ENCODE peak calls at places on chromosomes 11 and 22, in six cellular contexts. E is H1, H is K562, C is HepG2, L is SK-N-SH, Q is GM12878. S is an unnamed sample.

GRCh38 chr22:37419916-37420655 is 7.2 kb downstream of the ELFN2 start:
- DNase-seq in Q (no peak), H (no peak), E (peak), L (peak), C (no peak), S (peak)

GRCh38 chr11:105179542-105180278 is 40.1 kb upstream of the CARD18 start:
- DNase-seq in C (peak), L (no peak), H (no peak), E (no peak), Q (no peak), S (no peak)

GRCh38 chr11:57318178-57318577 is 6.6 kb downstream of the TNKS1BP1 start:
- DNase-seq in L (no peak), H (no peak), Q (no peak), E (no peak), C (no peak), S (no peak)

GRCh38 chr11:66113132-66113856 is 43.2 kb downstream of the PACS1 start:
- DNase-seq in Q (no peak), L (no peak), H (no peak), E (no peak), C (peak), S (no peak)

GRCh38 chr11:74462009-74462408 is 5.3 kb downstream of the KCNE3 start:
- DNase-seq in Q (no peak), E (no peak), L (no peak), C (peak), H (peak), S (peak)

GRCh38 chr11:130125638-130126037 is 33.9 kb upstream of the ST14 start:
- DNase-seq in H (no peak), C (no peak), Q (no peak), E (no peak), L (no peak), S (no peak)

GRCh38 chr11:57349491-57350274 is 11.5 kb downstream of the P2RX3 start:
- DNase-seq in H (peak), E (peak), L (peak), C (peak), Q (no peak), S (no peak)

GRCh38 chr11:31487848-31488247 is 21.6 kb downstream of the IMMP1L start:
- DNase-seq in Q (no peak), H (no peak), L (peak), C (peak), E (no peak), S (peak)

GRCh38 chr11:34313099-34313517 is 44.7 kb downstream of the ABTB2 start:
- DNase-seq in E (no peak), H (no peak), L (no peak), C (no peak), Q (peak), S (no peak)

GRCh38 chr22:44753189-44754042 is 1.0 kb downstream of the ARHGAP8 start:
- DNase-seq in L (no peak), H (no peak), C (no peak), E (no peak), Q (no peak), S (no peak)

GRCh38 chr11:45931739-45932138 is 9.3 kb downstream of the LARGE2 start:
- DNase-seq in Q (no peak), L (no peak), C (no peak), E (no peak), H (no peak), S (no peak)

GRCh38 chr22:22111267-22111751 is 128.7 kb upstream of the TOP3B start:
- DNase-seq in Q (peak), C (no peak), E (no peak), L (no peak), H (peak), S (no peak)

GRCh38 chr11:78414321-78415051 is 3.1 kb downstream of the GAB2 start:
- DNase-seq in Q (no peak), C (no peak), L (peak), H (peak), E (no peak), S (no peak)

GRCh38 chr11:130473056-130473794 is 24.8 kb downstream of the ADAMTS15 start:
- DNase-seq in C (no peak), E (peak), Q (no peak), H (no peak), L (no peak), S (no peak)

GRCh38 chr11:22521226-22521625 is 104.4 kb downstream of the FANCF start:
- DNase-seq in E (no peak), H (no peak), C (peak), L (no peak), Q (no peak), S (no peak)

GRCh38 chr22:46588279-46589140 is 31.7 kb upstream of the GRAMD4 start:
- DNase-seq in C (no peak), Q (no peak), L (no peak), H (no peak), E (no peak), S (no peak)

GRCh38 chr11:125995313-125995712 is 49.5 kb downstream of the VSIG10L2 start:
- DNase-seq in E (no peak), H (no peak), C (no peak), Q (no peak), L (no peak), S (no peak)

GRCh38 chr11:59182457-59183151 is 10.7 kb downstream of the DTX4 start:
- DNase-seq in C (peak), H (peak), L (no peak), Q (no peak), E (peak), S (no peak)

GRCh38 chr11:17389205-17389956 is 922 bp upstream of the KCNJ11 start:
- DNase-seq in C (peak), H (peak), Q (no peak), E (peak), L (peak), S (peak)

GRCh38 chr22:23216331-23217170 is 36.2 kb downstream of the BCR start:
- DNase-seq in C (peak), E (no peak), H (peak), Q (no peak), L (no peak), S (peak)

GRCh38 chr11:126949066-126949945 is 51.3 kb downstream of the KIRREL3 start:
- DNase-seq in E (no peak), L (no peak), Q (no peak), C (no peak), H (no peak), S (no peak)

GRCh38 chr11:110713469-110713776 is 1.2 kb upstream of the ARHGAP20 start:
- DNase-seq in L (no peak), Q (no peak), E (no peak), H (no peak), C (no peak), S (no peak)

GRCh38 chr11:17508306-17508705 is 31.7 kb upstream of the ABCC8 start:
- DNase-seq in H (no peak), Q (no peak), E (no peak), C (no peak), L (no peak), S (no peak)

GRCh38 chr11:71386232-71386631 is 62.0 kb downstream of the DHCR7 start:
- DNase-seq in L (no peak), C (no peak), Q (no peak), H (no peak), E (no peak), S (no peak)

GRCh38 chr11:47617417-47617809 is 23.2 kb upstream of the C1QTNF4 start:
- DNase-seq in E (no peak), C (no peak), Q (no peak), H (no peak), L (no peak), S (no peak)

GRCh38 chr11:45652781-45653180 is 12.6 kb downstream of the CHST1 start:
- DNase-seq in Q (no peak), H (no peak), C (no peak), E (peak), L (no peak), S (no peak)

GRCh38 chr22:35313311-35314121 is 13.8 kb downstream of the TOM1 start:
- DNase-seq in H (no peak), L (no peak), C (peak), Q (no peak), E (no peak), S (no peak)

GRCh38 chr22:24727218-24727851 is 47.2 kb downstream of the PIWIL3 start:
- DNase-seq in Q (no peak), E (no peak), C (peak), H (peak), L (peak), S (no peak)

GRCh38 chr22:46738961-46739870 is 1.2 kb upstream of the CERK start:
- DNase-seq in H (no peak), Q (no peak), L (no peak), C (peak), E (peak), S (peak)

GRCh38 chr22:21712751-21713427 is 22.7 kb downstream of the YPEL1 start:
- DNase-seq in E (peak), Q (no peak), C (peak), H (peak), L (peak), S (peak)

GRCh38 chr11:59417023-59417422 is 9.2 kb downstream of the OR5A2 start:
- DNase-seq in C (no peak), E (no peak), H (no peak), Q (no peak), L (no peak), S (no peak)

GRCh38 chr22:22548349-22548716 is 10.7 kb downstream of the PRAME start:
- DNase-seq in L (no peak), H (peak), Q (no peak), E (no peak), C (no peak), S (no peak)

GRCh38 chr22:46969491-46969890 is 207.0 kb downstream of the TBC1D22A start:
- DNase-seq in L (no peak), C (no peak), E (no peak), Q (peak), H (no peak), S (no peak)

GRCh38 chr11:128796275-128796674 is 70.8 kb downstream of the KCNJ1 start:
- DNase-seq in H (no peak), L (no peak), Q (peak), C (no peak), E (no peak), S (no peak)

GRCh38 chr11:12525466-12526055 is 148.2 kb downstream of the PARVA start:
- DNase-seq in H (no peak), Q (no peak), E (no peak), L (no peak), C (no peak), S (no peak)

GRCh38 chr22:46033256-46034200 is 56.6 kb upstream of the WNT7B start:
- DNase-seq in Q (no peak), H (no peak), L (no peak), E (no peak), C (no peak), S (no peak)

GRCh38 chr11:19460718-19461405 is 220.1 kb upstream of the E2F8 start:
- DNase-seq in C (no peak), E (no peak), H (no peak), L (peak), Q (no peak), S (no peak)

GRCh38 chr22:49710746-49711145 is 116.9 kb downstream of the BRD1 start:
- DNase-seq in L (no peak), C (no peak), E (no peak), H (no peak), Q (no peak), S (no peak)

GRCh38 chr22:44448271-44448780 is 49.7 kb downstream of the RTL6 start:
- DNase-seq in Q (no peak), E (no peak), L (peak), H (no peak), C (no peak), S (no peak)

GRCh38 chr22:39785232-39785631 is 108.3 kb downstream of the ENTHD1 start:
- DNase-seq in Q (no peak), E (no peak), L (no peak), C (no peak), H (no peak), S (no peak)

GRCh38 chr22:39789794-39790193 is 103.8 kb downstream of the ENTHD1 start:
- DNase-seq in E (no peak), Q (no peak), L (no peak), H (no peak), C (no peak), S (no peak)
- H3K4me3 ChIP-seq in E (no peak), Q (no peak), L (no peak), H (no peak), C (no peak), S (no peak)

GRCh38 chr22:30123463-30123862 is 43.2 kb downstream of the HORMAD2 start:
- DNase-seq in Q (no peak), L (no peak), E (no peak), H (no peak), C (no peak), S (no peak)
- TF ChIP-seq GABPA in Q (no peak), L (no peak), E (no peak), H (no peak), C (no peak), S (no peak)

GRCh38 chr11:61689164-61689496 is 8.9 kb downstream of the DAGLA start:
- DNase-seq in Q (no peak), E (no peak), L (no peak), C (no peak), H (no peak), S (no peak)

GRCh38 chr11:61687420-61687819 is 7.2 kb downstream of the DAGLA start:
- DNase-seq in E (no peak), C (no peak), Q (no peak), L (no peak), H (no peak), S (no peak)

GRCh38 chr11:61686469-61686868 is 6.3 kb downstream of the DAGLA start:
- DNase-seq in C (no peak), E (no peak), H (no peak), L (no peak), Q (no peak), S (no peak)

GRCh38 chr11:61690706-61691377 is 10.7 kb downstream of the DAGLA start:
- DNase-seq in E (no peak), C (no peak), H (no peak), L (no peak), Q (no peak), S (no peak)

GRCh38 chr11:61688368-61689163 is 8.4 kb downstream of the DAGLA start:
- DNase-seq in E (no peak), H (no peak), Q (no peak), L (no peak), C (no peak), S (no peak)
- TF ChIP-seq POLR2AphosphoS5 in E (no peak), H (no peak), Q (no peak), L (no peak), C (no peak), S (no peak)

DNA sequence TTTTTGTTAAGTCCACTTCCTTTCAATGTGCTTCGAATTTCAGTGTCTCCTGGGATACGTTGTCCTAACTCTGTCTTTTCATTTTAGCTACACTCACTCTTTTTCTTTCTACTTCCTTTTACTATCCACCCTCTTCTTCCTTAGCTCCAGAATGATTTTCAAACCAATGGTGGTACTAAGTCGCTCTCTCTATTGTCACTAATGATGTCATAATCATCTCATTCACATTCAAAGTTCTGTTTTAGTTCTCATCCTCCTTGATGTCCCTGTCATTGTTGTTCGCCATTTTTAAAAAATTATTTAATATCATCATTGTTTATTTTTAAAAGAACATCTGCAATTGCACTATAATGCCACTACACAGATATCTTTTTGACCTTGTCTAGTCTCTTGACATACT is 47.3 kb downstream of the NNMT start:
- DNase-seq in L (no peak), E (no peak), C (no peak), Q (no peak), H (no peak), S (no peak)
- H3K4me3 ChIP-seq in L (no peak), E (no peak), C (no peak), Q (no peak), H (no peak), S (no peak)

DNA sequence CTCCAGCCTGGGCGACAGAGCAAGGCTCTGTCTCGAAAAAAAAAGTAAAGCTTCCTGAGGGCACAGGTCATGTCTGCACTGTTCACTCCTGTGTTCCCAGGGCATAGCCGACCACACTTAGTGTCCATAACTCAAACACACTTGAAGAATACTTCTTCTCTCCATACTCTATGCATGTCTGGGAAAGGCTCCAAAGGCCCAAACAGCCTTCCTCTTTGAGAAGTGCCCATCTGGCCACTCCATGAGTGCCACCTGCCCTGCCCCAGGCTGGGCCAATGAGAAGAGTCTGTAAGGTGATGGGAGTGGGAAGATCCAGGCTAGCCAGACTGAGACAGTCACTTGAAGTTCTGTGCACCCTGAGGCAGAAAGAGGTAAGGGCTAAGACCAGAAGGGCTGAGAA is 24.7 kb downstream of the DGCR2 start:
- DNase-seq in Q (no peak), H (peak), C (no peak), E (no peak), L (no peak), S (no peak)
- TF ChIP-seq GABPA in Q (no peak), H (no peak), C (no peak), E (no peak), L (no peak), S (no peak)